ENCODE peak calls at places on chromosome 22, in nine cellular contexts. W is cardiac septum, K is amniotic stem cell, E is epithelial cell of esophagus, H is GM20000, O is A673, V is astrocyte of the spinal cord, U is T follicular helper cell, Y is HEK293T. B is an unnamed sample.
A peak's percentile ranks its signal among the peaks of the same experiment; 100 is the strongest.

GRCh38 chr22:42544686-42545085 is 9.1 kb upstream of the SERHL2 start:
- DNase-seq in W (no peak), K (no peak), E (no peak), H (no peak), O (no peak), V (no peak), U (no peak), Y (no peak), B (no peak)

GRCh38 chr22:39362271-39362670 is 12.5 kb downstream of the SYNGR1 start:
- DNase-seq in W (no peak), K (no peak), E (no peak), H (no peak), O (no peak), V (no peak), U (no peak), Y (no peak), B (no peak)

GRCh38 chr22:30609260-30610185 is 2.5 kb downstream of the TCN2 start:
- DNase-seq in W (peak; percentile 82), K (peak; percentile 60), E (peak; percentile 86), H (peak; percentile 61), O (peak; percentile 12), V (peak; percentile 84), U (no peak), Y (no peak), B (peak; percentile 81)

GRCh38 chr22:25744694-25745093 is 2.7 kb downstream of the MYO18B start:
- DNase-seq in W (peak; percentile 50), K (no peak), E (no peak), H (no peak), O (no peak), V (no peak), U (no peak), Y (no peak), B (no peak)

GRCh38 chr22:18970180-18970947 is 34.3 kb upstream of the PRODH start:
- DNase-seq in W (no peak), K (no peak), E (peak; percentile 7), H (peak; percentile 37), O (peak; percentile 54), V (no peak), U (no peak), Y (peak; percentile 78), B (peak; percentile 30)

GRCh38 chr22:21642584-21643448 is 714 bp downstream of the SDF2L1 start:
- DNase-seq in W (no peak), K (peak; percentile 30), E (peak; percentile 67), H (peak; percentile 77), O (peak; percentile 86), V (peak; percentile 50), U (no peak), Y (peak; percentile 75), B (peak; percentile 65)

GRCh38 chr22:35459423-35459894 is 59.5 kb downstream of the MCM5 start:
- DNase-seq in W (no peak), K (no peak), E (no peak), H (no peak), O (no peak), V (no peak), U (no peak), Y (no peak), B (no peak)

GRCh38 chr22:43467171-43467570 is 55.4 kb downstream of the MPPED1 start:
- DNase-seq in W (peak; percentile 31), K (no peak), E (no peak), H (no peak), O (no peak), V (no peak), U (no peak), Y (no peak), B (no peak)

GRCh38 chr22:47452184-47452583 is 689.7 kb downstream of the TBC1D22A start:
- DNase-seq in W (no peak), K (no peak), E (no peak), H (no peak), O (peak; percentile 55), V (no peak), U (no peak), Y (peak; percentile 36), B (peak; percentile 19)

GRCh38 chr22:43993072-43993760 is 30.9 kb upstream of the PARVB start:
- DNase-seq in W (no peak), K (peak; percentile 34), E (peak; percentile 56), H (peak; percentile 77), O (peak; percentile 72), V (peak; percentile 61), U (peak; percentile 41), Y (peak; percentile 82), B (peak; percentile 52)

GRCh38 chr22:20046730-20047129 is 25.8 kb downstream of the TANGO2 start:
- DNase-seq in W (no peak), K (no peak), E (no peak), H (no peak), O (no peak), V (no peak), U (no peak), Y (no peak), B (no peak)

GRCh38 chr22:47435826-47436225 is 673.4 kb downstream of the TBC1D22A start:
- DNase-seq in W (no peak), K (no peak), E (no peak), H (no peak), O (no peak), V (no peak), U (no peak), Y (no peak), B (no peak)

GRCh38 chr22:22799561-22799960 is 88.1 kb upstream of the IGLL5 start:
- DNase-seq in W (no peak), K (no peak), E (no peak), H (no peak), O (no peak), V (no peak), U (no peak), Y (no peak), B (no peak)

GRCh38 chr22:39654959-39655579 is 84.5 kb downstream of the CACNA1I start:
- DNase-seq in W (no peak), K (no peak), E (no peak), H (no peak), O (no peak), V (no peak), U (no peak), Y (peak; percentile 46), B (no peak)

GRCh38 chr22:42262964-42263363 is 7.5 kb downstream of the TCF20 start:
- DNase-seq in W (no peak), K (no peak), E (no peak), H (no peak), O (no peak), V (no peak), U (no peak), Y (no peak), B (no peak)

GRCh38 chr22:27804683-27805297 is 3.2 kb upstream of the MN1 start:
- DNase-seq in W (peak; percentile 80), K (peak; percentile 63), E (peak; percentile 71), H (peak; percentile 78), O (peak; percentile 89), V (peak; percentile 65), U (peak; percentile 31), Y (peak; percentile 82), B (peak; percentile 71)

GRCh38 chr22:29270475-29271271 is 2.6 kb downstream of the EWSR1 start:
- DNase-seq in W (no peak), K (no peak), E (peak; percentile 23), H (no peak), O (no peak), V (peak; percentile 9), U (no peak), Y (no peak), B (no peak)

GRCh38 chr22:21682385-21683175 is 16.8 kb downstream of the PPIL2 start:
- DNase-seq in W (no peak), K (no peak), E (no peak), H (no peak), O (no peak), V (no peak), U (no peak), Y (no peak), B (no peak)

GRCh38 chr22:29704528-29705285 is 15.1 kb upstream of the CABP7 start:
- DNase-seq in W (no peak), K (no peak), E (no peak), H (no peak), O (no peak), V (peak; percentile 50), U (no peak), Y (no peak), B (peak; percentile 55)

GRCh38 chr22:19508024-19508776 is 16.0 kb downstream of the CLDN5 start:
- DNase-seq in W (peak; percentile 67), K (no peak), E (no peak), H (no peak), O (no peak), V (no peak), U (no peak), Y (no peak), B (no peak)

GRCh38 chr22:28950567-28951411 is 67.4 kb downstream of the ZNRF3 start:
- DNase-seq in W (no peak), K (no peak), E (no peak), H (no peak), O (no peak), V (no peak), U (no peak), Y (no peak), B (no peak)

GRCh38 chr22:23831261-23831660 is 7.5 kb downstream of the DERL3 start:
- DNase-seq in W (no peak), K (no peak), E (no peak), H (no peak), O (no peak), V (no peak), U (no peak), Y (no peak), B (no peak)

GRCh38 chr22:50293441-50294318 is 13.8 kb downstream of the PLXNB2 start:
- DNase-seq in W (peak; percentile 89), K (peak; percentile 55), E (peak; percentile 69), H (no peak), O (peak; percentile 84), V (peak; percentile 65), U (no peak), Y (no peak), B (peak; percentile 83)

GRCh38 chr22:27437570-27437969 is 364.0 kb downstream of the MN1 start:
- DNase-seq in W (no peak), K (no peak), E (no peak), H (no peak), O (no peak), V (no peak), U (no peak), Y (no peak), B (no peak)

GRCh38 chr22:50076646-50077624 is 8.3 kb downstream of the MLC1 start:
- DNase-seq in W (peak; percentile 68), K (no peak), E (no peak), H (no peak), O (no peak), V (no peak), U (no peak), Y (no peak), B (no peak)

GRCh38 chr22:42719133-42719532 is 1.5 kb downstream of the A4GALT start:
- DNase-seq in W (no peak), K (no peak), E (peak; percentile 55), H (no peak), O (peak; percentile 50), V (no peak), U (no peak), Y (no peak), B (no peak)